ENCODE peak calls at places on chromosome 16, in six cellular contexts. O is tibial nerve, M is ovary, H is H1, R is uterus, I is right lobe of liver. C is an unnamed sample.

GRCh38 chr16:8943001-8943763 is 20.5 kb downstream of the USP7 start:
- DNase-seq in O (no peak), M (no peak), H (no peak), R (no peak), I (no peak), C (no peak)

GRCh38 chr16:70611224-70611598 is 35.1 kb upstream of the IL34 start:
- DNase-seq in O (no peak), M (no peak), H (peak; percentile 38), R (no peak), I (no peak), C (no peak)

GRCh38 chr16:49330562-49331201 is 42.9 kb upstream of the C16orf78 start:
- DNase-seq in O (no peak), M (no peak), H (no peak), R (no peak), I (no peak), C (no peak)

GRCh38 chr16:20901441-20902112 is 1.0 kb downstream of the LYRM1 start:
- DNase-seq in O (peak; percentile 44), M (peak; percentile 51), H (no peak), R (peak; percentile 42), I (peak; percentile 57), C (peak; percentile 56)

GRCh38 chr16:79053577-79053976 is 547.0 kb downstream of the MAF start:
- DNase-seq in O (no peak), M (no peak), H (peak; percentile 21), R (no peak), I (no peak), C (no peak)

GRCh38 chr16:53999841-54000240 is 286.7 kb downstream of the IRX3 start:
- DNase-seq in O (no peak), M (no peak), H (no peak), R (no peak), I (no peak), C (no peak)

GRCh38 chr16:53282328-53282727 is 151.9 kb upstream of the RBL2 start:
- DNase-seq in O (no peak), M (no peak), H (no peak), R (no peak), I (no peak), C (no peak)

GRCh38 chr16:85765767-85766166 is 14.9 kb upstream of the C16orf74 start:
- DNase-seq in O (no peak), M (no peak), H (no peak), R (no peak), I (no peak), C (no peak)

GRCh38 chr16:19252904-19253303 is 32.6 kb upstream of the CLEC19A start:
- DNase-seq in O (no peak), M (no peak), H (no peak), R (no peak), I (no peak), C (no peak)

GRCh38 chr16:78195868-78196267 is 96.4 kb downstream of the WWOX start:
- DNase-seq in O (no peak), M (no peak), H (no peak), R (no peak), I (no peak), C (no peak)

GRCh38 chr16:72952404-72953301 is 95.3 kb downstream of the ZFHX3 start:
- DNase-seq in O (no peak), M (no peak), H (no peak), R (no peak), I (no peak), C (no peak)

GRCh38 chr16:3734084-3734757 is 16.9 kb upstream of the TRAP1 start:
- DNase-seq in O (no peak), M (no peak), H (no peak), R (no peak), I (no peak), C (no peak)

GRCh38 chr16:82776466-82777146 is 149.8 kb downstream of the CDH13 start:
- DNase-seq in O (no peak), M (no peak), H (no peak), R (no peak), I (no peak), C (no peak)

GRCh38 chr16:67396159-67396774 is 3.0 kb upstream of the TPPP3 start:
- DNase-seq in O (peak; percentile 58), M (peak; percentile 59), H (no peak), R (peak; percentile 73), I (no peak), C (peak; percentile 37)

GRCh38 chr16:12704492-12705111 is 99.1 kb downstream of the CPPED1 start:
- DNase-seq in O (no peak), M (no peak), H (no peak), R (no peak), I (peak; percentile 41), C (no peak)

GRCh38 chr16:19014456-19014855 is 30.7 kb downstream of the TMC7 start:
- DNase-seq in O (no peak), M (no peak), H (no peak), R (no peak), I (no peak), C (no peak)

DNA sequence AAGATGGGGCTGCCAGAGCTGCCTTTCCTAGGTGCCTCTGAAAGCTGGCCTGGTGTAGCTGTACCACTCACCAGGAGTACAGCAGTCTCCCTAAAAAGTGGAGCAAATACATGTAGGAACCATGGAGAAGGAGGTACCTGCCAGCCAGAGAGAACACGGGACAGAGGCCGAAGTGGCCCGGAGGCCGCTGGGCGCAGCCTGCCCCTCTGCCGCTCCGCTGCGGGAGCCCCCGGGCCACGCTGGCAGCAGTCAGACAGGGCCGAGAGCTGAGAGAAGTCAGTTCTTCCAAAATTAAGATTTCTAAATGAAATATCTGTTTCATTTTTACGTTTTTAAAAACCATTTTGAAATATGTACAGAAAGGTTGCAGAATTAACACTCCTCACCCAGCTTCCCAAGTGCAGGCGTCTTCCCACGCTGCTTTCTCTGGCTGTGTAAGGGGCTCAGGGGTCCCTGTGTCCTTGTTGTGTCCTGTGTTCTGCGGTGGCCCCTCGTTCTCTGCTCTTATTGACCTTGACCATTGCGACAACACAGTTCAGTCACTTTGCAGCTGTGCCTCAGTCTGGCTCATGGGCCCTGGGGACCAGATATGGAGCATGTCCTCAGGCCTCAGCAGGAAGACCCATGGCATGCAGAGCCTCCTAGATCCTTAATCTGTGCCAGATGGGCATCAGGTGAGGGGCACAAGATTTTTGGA is 5.0 kb downstream of the MAPK8IP3 start:
- DNase-seq in O (no peak), M (no peak), H (no peak), R (no peak), I (no peak), C (no peak)
- H3K4me3 ChIP-seq in O (no peak overlapping the region), M (no peak overlapping the region), H (no peak overlapping the region), R (no peak overlapping the region), I (no peak overlapping the region), C (no peak overlapping the region)

GRCh38 chr16:11177578-11178130 is 78.3 kb downstream of the SOCS1 start:
- DNase-seq in O (no peak), M (no peak), H (no peak), R (no peak), I (no peak), C (no peak)
- TF ChIP-seq POLR2A in O (no peak), M (no peak), H (no peak), R (no peak), I (no peak), C (no peak)

DNA sequence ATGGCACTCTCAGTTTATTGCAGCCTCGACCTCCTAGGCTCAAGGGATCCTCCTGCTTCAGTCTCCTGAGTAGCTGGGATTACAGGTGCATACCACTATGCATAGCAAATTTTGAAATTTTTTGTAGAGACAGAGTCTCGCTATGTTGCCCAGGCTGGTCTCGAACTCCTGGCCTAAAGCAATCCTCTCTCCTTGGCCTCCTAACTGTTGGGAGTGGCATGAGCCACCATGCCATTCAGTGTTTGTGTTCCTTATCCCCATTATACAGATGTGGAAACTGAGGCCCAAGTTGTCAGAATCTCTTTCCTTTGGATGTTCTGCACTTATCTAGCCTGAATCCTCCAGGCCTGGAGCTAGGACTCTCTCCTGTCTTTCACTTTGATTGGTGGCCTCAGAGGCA is 40.8 kb upstream of the NKD1 start:
- DNase-seq in O (no peak), M (no peak), H (no peak), R (no peak), I (no peak), C (no peak)
- TF ChIP-seq CTCF in O (no peak), M (no peak), H (no peak), R (no peak), I (no peak), C (no peak)

GRCh38 chr16:89201467-89202377 is 1.4 kb upstream of the SLC22A31 start:
- DNase-seq in O (peak; percentile 24), M (peak; percentile 93), H (peak; percentile 53), R (peak; percentile 47), I (peak; percentile 63), C (peak; percentile 41)

GRCh38 chr16:89198417-89199240 is 1.7 kb downstream of the SLC22A31 start:
- DNase-seq in O (no peak), M (no peak), H (no peak), R (no peak), I (no peak), C (no peak)

GRCh38 chr16:89199241-89200123 is 855 bp downstream of the SLC22A31 start:
- DNase-seq in O (no peak), M (no peak), H (no peak), R (no peak), I (no peak), C (no peak)

GRCh38 chr16:89200850-89201466 is 621 bp upstream of the SLC22A31 start:
- DNase-seq in O (no peak), M (peak; percentile 41), H (no peak), R (no peak), I (no peak), C (no peak)

GRCh38 chr16:89200124-89200849 is at the start of gene SLC22A31:
- DNase-seq in O (no peak), M (no peak), H (no peak), R (no peak), I (no peak), C (no peak)
- H3K4me3 ChIP-seq in O (no peak within 1 kb of the TSS), M (peak within 1 kb of the TSS; percentile 28), H (peak within 1 kb of the TSS; percentile 67), R (no peak within 1 kb of the TSS), I (peak within 1 kb of the TSS; percentile 29), C (no peak within 1 kb of the TSS)

GRCh38 chr16:30650369-30651123 is at the start of gene PRR14:
- DNase-seq in O (peak; percentile 99), M (peak; percentile 100), H (peak; percentile 99), R (peak; percentile 100), I (peak; percentile 100), C (peak; percentile 100)
- TF ChIP-seq POLR2A in O (peak; percentile 10), M (peak; percentile 41), H (no peak), R (peak; percentile 31), I (peak; percentile 28), C (no peak)

DNA sequence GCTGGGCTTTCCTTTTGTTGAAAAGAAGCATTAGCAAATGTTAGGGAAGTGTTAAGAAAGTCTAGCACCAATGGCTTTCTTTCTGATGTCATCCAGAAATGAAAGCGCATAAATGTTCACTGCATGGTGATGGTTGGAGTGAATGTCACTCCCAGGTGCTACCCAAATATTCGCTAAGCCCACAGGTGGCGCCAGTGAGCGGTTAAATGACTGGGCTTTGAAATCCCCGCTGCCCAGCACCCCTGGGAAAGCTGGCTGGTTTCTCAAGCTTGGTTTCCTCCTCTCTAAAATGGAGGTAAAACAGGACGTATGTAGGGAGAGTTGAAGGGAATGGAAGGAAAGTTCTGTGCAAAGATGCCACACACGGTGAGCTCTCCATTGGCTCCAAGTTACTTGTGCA is 104.4 kb downstream of the IRX5 start:
- DNase-seq in O (no peak), M (no peak), H (no peak), R (no peak), I (peak; percentile 51), C (peak; percentile 24)
- TF ChIP-seq CTCF in O (no peak), M (no peak), H (peak; percentile 64), R (no peak), I (peak; percentile 14), C (no peak)